ENCODE peak calls at places on chromosomes 11 and 22, in four cellular contexts. C is endothelial cell, T is GM18507, B is brain microvascular endothelial cell. D is an unnamed sample.
A peak's percentile ranks its signal among the peaks of the same experiment; 100 is the strongest.

GRCh38 chr11:57647960-57648776 is 1.5 kb downstream of the YPEL4 start:
- DNase-seq in C (no peak), B (no peak), T (no peak), D (no peak)

GRCh38 chr11:118263109-118263508 is 988 bp downstream of the MPZL2 start:
- DNase-seq in C (no peak), B (no peak), T (no peak), D (no peak)

GRCh38 chr22:42229455-42230149 is 40.9 kb downstream of the TCF20 start:
- DNase-seq in T (no peak), C (no peak), B (no peak), D (peak; percentile 25)

GRCh38 chr11:3222941-3223905 is 4.6 kb upstream of the MRGPRG start:
- DNase-seq in T (no peak), C (no peak), B (no peak), D (no peak)

GRCh38 chr11:62147545-62147944 is 23.7 kb downstream of the INCENP start:
- DNase-seq in B (no peak), C (no peak), T (no peak), D (no peak)

GRCh38 chr22:47587361-47587760 is 824.9 kb downstream of the TBC1D22A start:
- DNase-seq in C (no peak), T (no peak), B (no peak), D (no peak)

GRCh38 chr11:3105791-3106735 is 48.8 kb upstream of the CARS1 start:
- DNase-seq in C (no peak), B (no peak), T (no peak), D (no peak)

GRCh38 chr11:64186205-64187165 is 514 bp downstream of the STIP1 start:
- DNase-seq in C (no peak), T (no peak), B (no peak), D (peak; percentile 20)

GRCh38 chr11:64001552-64002427 is 15.6 kb downstream of the OTUB1 start:
- DNase-seq in C (peak; percentile 40), T (no peak), B (no peak), D (peak; percentile 49)

GRCh38 chr11:8192016-8192895 is 23.4 kb upstream of the RIC3 start:
- DNase-seq in T (peak; percentile 28), C (peak; percentile 81), B (peak; percentile 69), D (peak; percentile 85)

GRCh38 chr11:13011366-13012036 is 2.4 kb downstream of the RASSF10 start:
- DNase-seq in B (no peak), T (no peak), C (no peak), D (no peak)

GRCh38 chr11:87368876-87369480 is 331.2 kb downstream of the TMEM135 start:
- DNase-seq in C (peak; percentile 40), B (no peak), T (no peak), D (peak; percentile 8)

GRCh38 chr11:93143186-93143585 is 54.6 kb downstream of the SLC36A4 start:
- DNase-seq in B (no peak), C (no peak), T (no peak), D (peak; percentile 68)

GRCh38 chr11:68411501-68411991 is 49.0 kb upstream of the PPP6R3 start:
- DNase-seq in B (no peak), C (no peak), T (no peak), D (no peak)

GRCh38 chr11:109865558-109866186 is 227.5 kb upstream of the ZC3H12C start:
- DNase-seq in T (no peak), B (no peak), C (no peak), D (no peak)

GRCh38 chr11:48007677-48008076 is 27.3 kb downstream of the PTPRJ start:
- DNase-seq in T (no peak), C (no peak), B (no peak), D (no peak)

GRCh38 chr11:8807544-8808225 is 103.3 kb upstream of the AKIP1 start:
- DNase-seq in T (no peak), C (no peak), B (no peak), D (peak; percentile 42)

GRCh38 chr11:46237248-46238077 is 40.0 kb upstream of the CREB3L1 start:
- DNase-seq in B (peak; percentile 88), T (no peak), C (peak; percentile 56), D (peak; percentile 83)

GRCh38 chr11:27390318-27390958 is 27.4 kb upstream of the CCDC34 start:
- DNase-seq in C (no peak), B (no peak), T (no peak), D (no peak)

GRCh38 chr22:45612940-45613339 is 58.7 kb upstream of the ATXN10 start:
- DNase-seq in T (no peak), B (peak; percentile 25), C (no peak), D (no peak)

GRCh38 chr22:36586852-36587251 is 57.9 kb upstream of the EIF3D start:
- DNase-seq in T (no peak), B (no peak), C (no peak), D (no peak)

GRCh38 chr22:44026630-44027511 is 2.8 kb downstream of the PARVB start:
- DNase-seq in B (peak; percentile 84), C (peak; percentile 54), T (peak; percentile 77), D (peak; percentile 50)

GRCh38 chr11:120336641-120337132 is 474 bp downstream of the ARHGEF12 start:
- DNase-seq in B (no peak), T (no peak), C (peak; percentile 56), D (peak; percentile 50)

GRCh38 chr22:20205964-20206708 is 55.3 kb upstream of the CCDC188 start:
- DNase-seq in C (no peak), B (peak; percentile 38), T (peak; percentile 42), D (peak; percentile 82)

GRCh38 chr11:95700471-95700817 is 89.1 kb downstream of the FAM76B start:
- DNase-seq in T (no peak), C (no peak), B (no peak), D (no peak)

GRCh38 chr11:44609028-44609782 is 43.7 kb downstream of the CD82 start:
- DNase-seq in C (no peak), T (no peak), B (no peak), D (no peak)

GRCh38 chr22:49951986-49952896 is 8.3 kb upstream of the PIM3 start:
- DNase-seq in B (peak; percentile 75), C (no peak), T (no peak), D (peak; percentile 91)

GRCh38 chr11:77095551-77096490 is 6.8 kb upstream of the OMP start:
- DNase-seq in B (no peak), T (no peak), C (no peak), D (no peak)

GRCh38 chr11:93513763-93514162 is 29.4 kb downstream of the SMCO4 start:
- DNase-seq in T (no peak), C (no peak), B (no peak), D (no peak)

GRCh38 chr11:324131-324530 is 3.5 kb upstream of the IFITM3 start:
- DNase-seq in B (no peak), C (no peak), T (no peak), D (no peak)

GRCh38 chr22:29689872-29690213 is 30.0 kb upstream of the CABP7 start:
- DNase-seq in T (no peak), C (peak; percentile 77), B (peak; percentile 22), D (peak; percentile 71)